ENCODE peak calls at places on chromosomes 6 and 20, in four cellular contexts. Y, U, R and H are unnamed samples.
A peak's percentile ranks its signal among the peaks of the same experiment; 100 is the strongest.

GRCh38 chr20:33419140-33419974 is 18.0 kb upstream of the CDK5RAP1 start:
- DNase-seq in R (peak; percentile 50), Y (no peak), U (peak; percentile 66), H (no peak)

GRCh38 chr6:140385686-140386085 is 1011.2 kb upstream of the CITED2 start:
- DNase-seq in Y (no peak), R (no peak), U (no peak), H (no peak)

GRCh38 chr20:45918182-45918737 is 6.3 kb upstream of the PLTP start:
- DNase-seq in U (no peak), Y (no peak), R (peak; percentile 51), H (no peak)

GRCh38 chr6:168699631-168700315 is 258.8 kb downstream of the SMOC2 start:
- DNase-seq in U (no peak), Y (no peak), R (peak; percentile 66), H (no peak)

GRCh38 chr6:37785688-37786270 is 33.7 kb upstream of the ZFAND3 start:
- DNase-seq in U (no peak), Y (no peak), R (no peak), H (no peak)

GRCh38 chr20:48626226-48626937 is 201.4 kb downstream of the PREX1 start:
- DNase-seq in U (no peak), R (no peak), Y (no peak), H (no peak)

GRCh38 chr20:48843125-48843806 is 15.5 kb upstream of the PREX1 start:
- DNase-seq in U (no peak), Y (no peak), R (no peak), H (no peak)

GRCh38 chr6:93581371-93581770 is 162.0 kb upstream of the EPHA7 start:
- DNase-seq in Y (no peak), R (no peak), U (no peak), H (no peak)

GRCh38 chr6:79045966-79046365 is 32.1 kb downstream of the PHIP start:
- DNase-seq in U (no peak), R (no peak), Y (no peak), H (no peak)

GRCh38 chr6:131136021-131136847 is 967 bp downstream of the AKAP7 start:
- DNase-seq in U (peak; percentile 23), R (peak; percentile 32), Y (peak; percentile 22), H (no peak)

GRCh38 chr6:161257778-161258457 is 15.9 kb downstream of the AGPAT4 start:
- DNase-seq in Y (no peak), R (no peak), U (peak; percentile 99), H (no peak)

GRCh38 chr20:13356087-13356486 is 135.0 kb downstream of the ISM1 start:
- DNase-seq in R (no peak), U (no peak), Y (no peak), H (no peak)

GRCh38 chr20:57425150-57426013 is 34.2 kb downstream of the RBM38 start:
- DNase-seq in U (peak; percentile 7), R (no peak), Y (no peak), H (no peak)

GRCh38 chr6:23454090-23454998 is 671.7 kb upstream of the NRSN1 start:
- DNase-seq in R (no peak), Y (peak; percentile 35), U (peak; percentile 69), H (no peak)

GRCh38 chr6:129251669-129252376 is 368.9 kb downstream of the LAMA2 start:
- DNase-seq in U (peak; percentile 61), Y (peak; percentile 58), R (peak; percentile 80), H (peak; percentile 17)

GRCh38 chr6:33692078-33692759 is 19.3 kb downstream of the UQCC2 start:
- DNase-seq in Y (no peak), R (no peak), U (peak; percentile 46), H (no peak)

GRCh38 chr20:62804021-62804631 is 509 bp upstream of the OGFR start:
- DNase-seq in Y (no peak), U (no peak), R (no peak), H (no peak)

GRCh38 chr6:41599015-41599835 is 39.0 kb upstream of the MDFI start:
- DNase-seq in R (peak; percentile 37), U (no peak), Y (no peak), H (no peak)

GRCh38 chr20:25178563-25179438 is 16.7 kb upstream of the ENTPD6 start:
- DNase-seq in U (peak; percentile 85), Y (peak; percentile 97), R (peak; percentile 62), H (peak; percentile 82)

GRCh38 chr20:5312518-5312917 is 4.2 kb downstream of the PROKR2 start:
- DNase-seq in Y (no peak), R (no peak), U (no peak), H (no peak)

GRCh38 chr20:5315807-5316187 is 957 bp downstream of the PROKR2 start:
- DNase-seq in Y (no peak), R (no peak), U (no peak), H (no peak)

GRCh38 chr20:5313916-5314315 is 2.8 kb downstream of the PROKR2 start:
- DNase-seq in Y (no peak), R (no peak), U (no peak), H (no peak)

DNA sequence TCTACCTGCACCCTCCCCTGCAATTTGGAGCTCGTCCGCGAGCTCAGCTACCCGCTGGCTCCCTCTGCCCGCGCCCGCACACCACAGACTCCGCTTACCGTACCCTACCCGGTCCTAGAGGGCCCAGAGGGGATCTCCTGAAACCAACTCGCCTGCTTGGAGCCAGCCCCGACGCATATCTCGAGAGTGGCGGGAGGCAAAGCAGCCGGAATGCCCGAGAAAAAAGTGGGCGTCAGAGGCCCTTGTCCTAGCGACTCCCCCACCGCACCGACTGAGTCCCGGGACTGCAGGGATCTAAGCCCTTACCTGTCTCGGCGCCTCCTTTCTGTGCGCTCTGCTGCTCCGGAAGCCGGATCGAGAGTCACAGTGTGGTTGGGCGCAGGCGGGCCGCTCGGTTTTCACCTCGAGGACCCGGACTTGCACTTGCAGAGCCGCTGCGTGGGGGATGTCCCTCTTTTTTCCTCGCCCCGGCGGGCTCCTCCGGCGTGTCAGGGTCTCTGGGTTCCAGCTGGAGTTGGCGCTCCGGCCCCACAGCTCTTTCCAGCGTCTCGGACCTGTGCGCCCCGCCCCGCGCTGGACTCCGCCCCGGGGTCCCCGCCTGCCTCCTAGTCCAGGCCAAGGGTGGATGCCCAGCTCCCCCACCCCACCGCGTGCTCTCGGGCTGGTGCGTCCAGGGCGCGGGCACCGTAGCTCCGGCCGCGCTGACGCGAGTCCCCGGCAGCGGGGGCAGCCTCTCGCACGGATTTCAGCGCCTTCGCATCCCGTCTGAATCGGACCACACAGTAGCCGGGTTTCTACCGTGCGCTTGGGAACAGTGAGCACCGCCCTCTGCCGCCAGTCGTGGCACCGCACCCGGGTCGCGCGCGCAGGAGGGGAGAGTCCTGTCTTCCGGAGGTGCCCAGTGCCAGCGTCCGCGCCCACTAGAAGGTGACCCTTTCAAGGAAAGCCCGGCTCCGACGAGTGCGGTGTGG is at the start of gene PROKR2:
- DNase-seq in Y (peak; percentile 23), R (peak; percentile 28), U (no peak), H (no peak)
- TF ChIP-seq EZH2 in Y (peak; percentile 48), R (no peak), U (peak; percentile 52), H (peak; percentile 46)

DNA sequence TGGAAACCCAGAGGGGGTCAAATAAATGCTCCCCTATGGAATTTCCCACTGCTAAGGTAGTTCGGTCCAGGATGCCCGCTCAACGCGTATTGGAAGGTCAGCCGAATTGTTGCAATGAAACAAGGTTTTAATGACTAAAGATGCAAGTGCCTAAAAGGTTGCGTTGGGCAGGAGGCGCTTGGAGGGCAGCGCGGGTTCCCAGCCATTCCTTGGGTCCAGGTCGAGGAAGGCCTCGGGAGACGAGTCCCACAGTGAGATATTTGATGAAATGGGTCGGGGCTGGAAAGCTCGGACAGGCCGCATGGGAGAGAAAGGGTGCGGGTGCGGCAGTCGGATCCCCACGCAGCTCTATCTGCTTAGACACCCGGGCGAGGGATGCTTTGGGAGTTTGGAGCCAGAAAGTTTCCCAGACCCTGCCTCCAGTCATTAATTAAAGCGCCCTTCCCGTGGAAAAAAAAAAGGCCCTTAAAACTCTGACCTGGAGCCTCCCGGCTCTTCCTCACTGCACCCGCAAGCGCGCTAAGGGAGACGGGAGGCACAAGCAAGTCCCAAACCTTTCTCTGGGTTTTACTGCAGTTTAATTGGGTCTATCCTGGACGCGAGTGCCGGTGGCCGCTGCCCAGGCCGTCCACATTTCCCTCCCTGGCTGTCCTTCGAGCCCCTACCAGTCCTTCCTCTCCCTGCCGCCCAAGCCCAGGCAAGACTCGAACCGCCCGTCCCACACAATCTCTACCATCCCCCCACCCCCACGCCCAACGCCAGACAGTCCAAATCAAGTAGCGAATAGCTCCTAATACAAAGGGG is 24.2 kb downstream of the TFAP2A start:
- DNase-seq in R (no peak), Y (no peak), U (no peak), H (no peak)
- TF ChIP-seq EZH2 in R (peak; percentile 95), Y (no peak), U (peak; percentile 84), H (no peak)

DNA sequence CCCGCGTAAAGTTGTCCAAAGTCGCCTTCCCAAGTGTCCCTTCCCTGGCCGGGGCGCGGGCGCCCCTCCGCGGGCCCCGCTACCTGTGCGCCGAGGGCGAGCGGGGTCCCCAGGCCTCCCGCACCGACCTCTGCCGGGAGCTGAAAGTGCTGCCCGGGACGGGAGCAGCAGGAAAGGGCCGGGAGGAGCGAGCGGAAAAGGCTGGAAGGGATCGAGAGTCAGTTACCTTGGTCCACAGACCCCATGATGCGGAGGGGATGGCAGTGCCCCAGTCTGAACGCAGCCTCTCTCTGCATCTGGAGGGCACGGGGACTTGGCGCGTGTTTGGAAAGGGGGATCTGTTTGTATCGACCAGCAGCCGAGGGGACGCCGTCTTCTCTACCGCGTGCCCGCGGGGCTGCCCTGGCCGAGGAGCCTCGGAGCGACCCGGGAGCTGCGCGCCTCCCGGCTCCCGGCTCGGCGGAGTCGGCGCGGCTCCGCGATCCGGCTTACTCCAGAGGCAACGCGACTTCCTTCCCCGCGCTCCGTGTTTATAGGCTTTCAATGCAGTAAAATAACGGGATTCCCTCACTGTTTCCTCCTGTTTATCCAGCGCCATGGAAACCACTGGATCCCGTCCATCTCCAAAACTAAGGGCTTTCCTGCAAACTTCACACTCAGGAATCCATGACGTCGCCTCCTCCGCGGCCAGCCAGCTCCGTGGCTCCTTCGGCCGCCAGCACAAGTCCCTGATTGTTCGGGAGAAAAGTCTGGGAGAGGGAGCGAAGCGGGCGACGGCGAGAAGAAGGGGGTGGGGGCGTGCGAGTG is 20.0 kb upstream of the NFATC2 start:
- DNase-seq in Y (peak; percentile 75), U (peak; percentile 96), R (peak; percentile 86), H (no peak)
- TF ChIP-seq EZH2 in Y (peak; percentile 43), U (no peak), R (peak; percentile 54), H (peak; percentile 56)

GRCh38 chr6:98846021-98846380 is 11.6 kb downstream of the POU3F2 start:
- DNase-seq in U (no peak), Y (no peak), R (no peak), H (no peak)

GRCh38 chr6:98848539-98849210 is 14.3 kb downstream of the POU3F2 start:
- DNase-seq in R (no peak), U (no peak), Y (no peak), H (no peak)

GRCh38 chr6:98847392-98847766 is 13.0 kb downstream of the POU3F2 start:
- DNase-seq in R (no peak), Y (no peak), U (no peak), H (no peak)

GRCh38 chr6:98845201-98846020 is 11.0 kb downstream of the POU3F2 start:
- DNase-seq in R (peak; percentile 90), Y (peak; percentile 58), U (peak; percentile 91), H (peak; percentile 30)

DNA sequence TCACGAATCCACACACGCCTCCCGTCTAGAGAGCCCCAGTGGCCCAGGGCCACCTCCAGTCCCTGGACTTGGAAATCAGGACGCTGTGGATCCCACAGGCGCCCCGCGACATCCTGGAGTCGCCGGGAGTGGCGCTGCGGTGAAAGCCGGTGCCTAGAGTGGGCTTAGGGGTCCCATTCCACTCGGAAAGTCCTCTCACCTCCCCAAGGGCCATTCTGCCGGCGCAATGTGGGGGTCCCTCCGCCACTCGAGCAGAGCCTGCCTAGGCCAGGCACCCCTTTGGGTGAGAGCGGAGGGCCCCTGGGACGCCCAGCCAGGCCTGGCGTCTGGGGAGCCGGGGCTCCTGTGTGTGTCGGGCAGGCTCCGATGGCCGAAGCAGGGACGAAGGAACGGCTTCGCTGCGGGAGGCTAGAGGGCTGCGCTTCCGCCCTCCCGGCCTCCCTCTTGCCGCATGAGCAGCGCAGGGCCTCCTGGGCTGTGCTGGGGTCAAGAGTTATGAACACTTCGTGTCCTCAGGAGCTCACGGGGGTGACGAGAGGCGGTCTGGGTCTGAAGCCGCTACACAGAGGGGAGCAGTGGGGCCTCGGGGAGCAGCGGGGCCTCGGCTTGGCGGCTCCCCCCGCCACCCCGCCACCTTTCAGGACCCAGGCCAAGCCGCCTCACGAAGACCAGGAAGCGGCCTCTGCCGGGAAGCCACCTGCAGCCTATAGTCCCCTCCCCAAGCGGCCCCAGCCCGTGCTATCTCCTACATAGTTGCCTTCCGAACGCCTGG is 13.6 kb downstream of the POU3F2 start:
- DNase-seq in U (no peak), Y (no peak), R (peak; percentile 40), H (no peak)
- TF ChIP-seq EZH2 in U (peak; percentile 62), Y (peak; percentile 0), R (peak; percentile 52), H (peak; percentile 86)